ENCODE peak calls at places on chromosomes 1 and 21, in ten cellular contexts. X is HuH-7.5; C is NCI-H1436; B is activated CD4-positive, alpha-beta T cell treated with anti-CD3 and anti-CD28 coated beads for 24 hours; K is endothelial cell; W is amniotic epithelial cell; M is SK-MEL-5; D is upper lobe of right lung; N is mesenteric fat pad; Z is Panc1. T is an unnamed sample.
A peak's percentile ranks its signal among the peaks of the same experiment; 100 is the strongest.

GRCh38 chr1:233112184-233113008 is 162.0 kb downstream of the NTPCR start:
- DNase-seq in X (no peak), K (no peak), N (no peak), C (no peak), B (no peak), D (no peak), Z (no peak), W (peak; percentile 19), M (no peak), T (no peak)

GRCh38 chr1:156525856-156526479 is 25.4 kb upstream of the MEF2D start:
- DNase-seq in X (no peak), C (no peak), B (no peak), N (no peak), D (peak; percentile 31), W (no peak), M (no peak), K (no peak), Z (no peak), T (no peak)

GRCh38 chr21:27779604-27780003 is 812.7 kb upstream of the ADAMTS5 start:
- DNase-seq in C (no peak), D (no peak), Z (no peak), M (no peak), W (no peak), K (no peak), N (no peak), X (no peak), B (no peak), T (no peak)

GRCh38 chr1:65209005-65209885 is 61.2 kb downstream of the AK4 start:
- DNase-seq in Z (peak; percentile 18), N (no peak), M (peak; percentile 57), K (peak; percentile 44), D (no peak), W (peak; percentile 47), C (no peak), B (no peak), X (peak; percentile 29), T (peak; percentile 16)

GRCh38 chr1:3713840-3714239 is 38.4 kb upstream of the CCDC27 start:
- DNase-seq in W (no peak), K (no peak), M (no peak), X (no peak), C (no peak), N (no peak), B (no peak), D (no peak), Z (no peak), T (no peak)

GRCh38 chr21:37899141-37899540 is 17.1 kb downstream of the KCNJ6 start:
- DNase-seq in N (no peak), B (no peak), M (no peak), X (no peak), W (no peak), C (no peak), Z (no peak), K (no peak), D (no peak), T (no peak)

GRCh38 chr1:226912587-226913176 is 27.4 kb upstream of the COQ8A start:
- DNase-seq in Z (peak; percentile 12), C (no peak), K (peak; percentile 62), M (peak; percentile 62), W (peak; percentile 37), N (no peak), B (peak; percentile 36), D (peak; percentile 83), X (peak; percentile 89), T (no peak)

GRCh38 chr1:175665628-175666027 is 77.8 kb downstream of the TNR start:
- DNase-seq in M (no peak), N (no peak), Z (no peak), K (no peak), C (no peak), W (no peak), D (no peak), X (no peak), B (no peak), T (no peak)

T was measured in H54.